ENCODE peak calls at places on chromosomes 4 and X, in four cellular contexts. Z is kidney, N is MM.1S, V is gastrocnemius medialis. W is an unnamed sample.
A peak's percentile ranks its signal among the peaks of the same experiment; 100 is the strongest.

GRCh38 chr4:132266374-132266773 is 882.7 kb upstream of the PCDH10 start:
- DNase-seq in N (peak; percentile 93), V (no peak), Z (no peak), W (no peak)

GRCh38 chrX:65871671-65872311 is 168.1 kb downstream of the VSIG4 start:
- DNase-seq in V (no peak), Z (no peak), N (peak; percentile 19), W (peak; percentile 13)

GRCh38 chrX:129600981-129601424 is 53.8 kb downstream of the APLN start:
- DNase-seq in Z (no peak), V (no peak), N (peak; percentile 35), W (no peak)

GRCh38 chr4:101818362-101818761 is 27.8 kb downstream of the BANK1 start:
- DNase-seq in N (no peak), V (no peak), Z (no peak), W (no peak)

GRCh38 chr4:88919056-88919455 is 137.9 kb downstream of the FAM13A start:
- DNase-seq in Z (no peak), V (no peak), N (no peak), W (no peak)

GRCh38 chrX:155880586-155881157 is 473 bp upstream of the VAMP7 start:
- DNase-seq in N (no peak), V (no peak), Z (no peak), W (no peak)

GRCh38 chrX:72604705-72605104 is 32.1 kb upstream of the HDAC8 start:
- DNase-seq in Z (no peak), V (no peak), N (no peak), W (no peak)

GRCh38 chrX:151346931-151347543 is 50.0 kb upstream of the VMA21 start:
- DNase-seq in V (no peak), Z (no peak), N (no peak), W (no peak)

GRCh38 chrX:41014776-41015175 is 70.5 kb upstream of the USP9X start:
- DNase-seq in V (no peak), Z (no peak), N (no peak), W (peak; percentile 5)

GRCh38 chr4:56764775-56765174 is 56.7 kb downstream of the SPINK2 start:
- DNase-seq in N (no peak), Z (no peak), V (no peak), W (no peak)

GRCh38 chr4:71147261-71147660 is 153.8 kb downstream of the DCK start:
- DNase-seq in V (no peak), Z (no peak), N (no peak), W (no peak)

GRCh38 chrX:8711401-8711800 is 20.5 kb downstream of the ANOS1 start:
- DNase-seq in V (no peak), Z (no peak), N (peak; percentile 19), W (no peak)

GRCh38 chrX:119899125-119899524 is 3.4 kb downstream of the AKAP14 start:
- DNase-seq in N (no peak), V (no peak), Z (no peak), W (no peak)

GRCh38 chr4:128924951-128925350 is 115.5 kb downstream of the JADE1 start:
- DNase-seq in V (no peak), Z (no peak), N (no peak), W (no peak)

GRCh38 chr4:76550966-76551780 is 116.1 kb downstream of the SHROOM3 start:
- DNase-seq in N (no peak), Z (no peak), V (no peak), W (no peak)

GRCh38 chr4:28177641-28178040 is 1317.0 kb downstream of the STIM2 start:
- DNase-seq in Z (no peak), V (no peak), N (no peak), W (no peak)

GRCh38 chr4:37422102-37422501 is 177.6 kb downstream of the NWD2 start:
- DNase-seq in N (no peak), V (no peak), Z (no peak), W (no peak)

GRCh38 chrX:119529355-119530276 is 35.6 kb downstream of the STEEP1 start:
- DNase-seq in N (peak; percentile 53), V (no peak), Z (no peak), W (no peak)

GRCh38 chr4:5389756-5390155 is 318.6 kb downstream of the EVC2 start:
- DNase-seq in Z (no peak), N (no peak), V (no peak), W (no peak)

GRCh38 chrX:16113978-16114554 is 9.3 kb upstream of the GRPR start:
- DNase-seq in Z (no peak), N (no peak), V (no peak), W (no peak)

GRCh38 chrX:120653000-120653399 is 23.1 kb upstream of the C1GALT1C1 start:
- DNase-seq in Z (no peak), V (no peak), N (no peak), W (no peak)

GRCh38 chrX:15564981-15565579 is 35.7 kb downstream of the ACE2 start:
- DNase-seq in Z (peak; percentile 57), V (peak; percentile 24), N (peak; percentile 21), W (no peak)

GRCh38 chr4:153962311-153963039 is 173.6 kb upstream of the SFRP2 start:
- DNase-seq in N (no peak), Z (no peak), V (no peak), W (no peak)

GRCh38 chr4:102143433-102143832 is 201.8 kb downstream of the SLC39A8 start:
- DNase-seq in N (no peak), V (no peak), Z (no peak), W (no peak)

GRCh38 chr4:149005191-149005590 is 563.0 kb upstream of the NR3C2 start:
- DNase-seq in V (no peak), N (no peak), Z (no peak), W (no peak)

GRCh38 chr4:15479089-15479912 is 9.6 kb downstream of the CC2D2A start:
- DNase-seq in V (no peak), Z (peak; percentile 68), N (peak; percentile 23), W (no peak)

GRCh38 chrX:31199770-31200114 is 127.9 kb upstream of the FTHL17 start:
- DNase-seq in Z (no peak), N (no peak), V (no peak), W (no peak)

GRCh38 chrX:147894332-147894870 is 17.3 kb upstream of the FMR1 start:
- DNase-seq in V (no peak), N (no peak), Z (no peak), W (no peak)

GRCh38 chr4:90456891-90457290 is 329.7 kb downstream of the CCSER1 start:
- DNase-seq in Z (no peak), N (no peak), V (no peak), W (no peak)

GRCh38 chrX:93585661-93586060 is 87.7 kb downstream of the NAP1L3 start:
- DNase-seq in Z (no peak), N (no peak), V (no peak), W (no peak)

GRCh38 chr4:42411803-42412202 is 14.5 kb downstream of the SHISA3 start:
- DNase-seq in V (no peak), N (no peak), Z (no peak), W (no peak)

GRCh38 chrX:129641941-129642340 is 12.8 kb downstream of the APLN start:
- DNase-seq in V (no peak), N (no peak), Z (no peak), W (no peak)

GRCh38 chr4:141810702-141811365 is 174.5 kb downstream of the IL15 start:
- DNase-seq in V (no peak), N (no peak), Z (no peak), W (no peak)

GRCh38 chrX:119292445-119292844 is 56.4 kb downstream of the PGRMC1 start:
- DNase-seq in N (no peak), Z (no peak), V (no peak), W (no peak)

GRCh38 chr4:80024335-80024734 is 48.7 kb downstream of the ANTXR2 start:
- DNase-seq in V (no peak), N (no peak), Z (no peak), W (no peak)

GRCh38 chr4:576991-577498 is 950 bp upstream of the TMEM271 start:
- DNase-seq in Z (no peak), N (no peak), V (no peak), W (no peak)
- H3K4me3 ChIP-seq in Z (no peak overlapping the region), N (no peak overlapping the region), V (no peak overlapping the region), W (no peak overlapping the region)

DNA sequence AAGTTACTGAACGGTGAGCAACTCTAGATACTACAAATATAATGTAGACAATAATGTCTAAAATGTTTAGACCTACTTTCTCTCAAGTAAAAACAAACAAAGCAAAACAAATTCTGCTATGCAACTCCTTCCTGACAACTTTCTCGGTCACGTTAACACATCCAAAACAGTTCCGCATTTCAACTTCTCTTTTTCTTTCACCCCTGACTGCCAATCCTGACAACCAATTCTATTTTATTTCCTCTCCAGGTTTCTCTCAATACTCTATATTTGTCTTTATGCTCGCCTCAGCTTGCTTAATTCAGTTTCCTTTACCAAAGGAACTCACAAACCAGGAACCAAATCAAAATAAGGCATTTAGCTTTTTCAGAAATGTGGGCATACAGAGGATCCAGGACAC is 513.0 kb downstream of the FSTL5 start:
- DNase-seq in N (no peak), Z (no peak), V (no peak), W (no peak)
- H3K27ac ChIP-seq in N (no peak overlapping the region), Z (no peak overlapping the region), V (no peak overlapping the region), W (no peak overlapping the region)

GRCh38 chr4:53704329-53704728 is 113.0 kb upstream of the LNX1 start:
- DNase-seq in N (no peak), Z (no peak), V (no peak), W (no peak)

GRCh38 chr4:53706422-53707032 is 115.2 kb upstream of the LNX1 start:
- DNase-seq in V (no peak), N (peak; percentile 66), Z (no peak), W (no peak)

GRCh38 chr4:53705972-53706371 is 114.7 kb upstream of the LNX1 start:
- DNase-seq in N (no peak), V (no peak), Z (no peak), W (no peak)

GRCh38 chr4:53703267-53703655 is 112.0 kb upstream of the LNX1 start:
- DNase-seq in N (no peak), Z (no peak), V (no peak), W (no peak)

DNA sequence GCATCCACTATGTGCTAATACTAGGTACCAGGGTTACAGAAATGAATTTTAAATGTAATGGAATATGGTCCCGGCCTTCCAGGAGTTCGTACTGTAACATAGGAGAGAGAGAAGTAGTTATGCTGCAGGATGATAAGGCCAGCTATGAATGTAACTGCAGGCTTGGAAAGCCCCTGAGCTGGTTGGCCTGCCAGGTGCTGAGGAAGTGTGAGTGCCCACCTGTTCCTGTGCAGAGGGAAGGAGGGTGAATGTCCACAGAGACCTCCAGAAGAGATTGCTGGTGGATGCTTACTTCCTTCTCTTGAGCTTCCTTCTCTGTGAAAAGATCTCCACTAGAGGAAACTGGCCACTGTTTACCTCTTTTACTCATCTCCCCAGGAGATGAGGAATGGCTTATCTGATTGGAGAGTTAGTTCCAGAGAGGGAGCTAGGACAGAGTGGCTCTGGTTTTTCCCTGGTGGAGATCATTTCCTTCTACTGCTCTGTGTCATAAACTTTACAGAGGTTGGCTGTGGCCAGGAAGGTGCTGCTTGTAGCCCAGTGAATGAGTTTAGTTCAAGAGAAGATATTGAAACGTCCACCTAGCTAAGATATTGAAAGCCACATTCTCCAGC is 114.0 kb upstream of the LNX1 start:
- DNase-seq in Z (no peak), V (no peak), N (peak; percentile 35), W (no peak)
- H3K4me1 ChIP-seq in Z (peaks cover 18% of the 10 kb centered on the region), V (peaks cover 12% of the 10 kb centered on the region), N (peaks cover 37% of the 10 kb centered on the region), W (no peaks in the 10 kb centered on the region)

DNA sequence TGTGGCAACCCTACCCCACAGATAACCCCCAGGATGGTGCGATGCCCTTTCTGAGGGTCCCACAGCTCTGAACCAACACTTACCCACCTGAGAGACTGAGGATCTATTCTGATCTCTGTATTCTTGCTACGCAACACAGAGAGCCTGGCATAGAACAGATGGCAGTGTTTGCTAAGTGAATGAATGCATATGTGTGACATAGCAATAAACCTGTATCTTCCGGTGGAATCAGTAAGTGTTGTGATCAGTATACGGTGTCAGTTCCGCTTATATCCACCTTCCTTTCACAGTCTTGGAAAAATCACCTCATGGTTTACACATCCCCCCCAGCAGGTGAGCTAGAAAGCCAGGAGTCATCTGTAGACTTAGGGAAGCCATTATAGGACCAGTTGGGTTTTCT is 5.9 kb upstream of the HSD17B10 start:
- DNase-seq in V (no peak), Z (no peak), N (no peak), W (no peak)
- H3K4me3 ChIP-seq in V (peak overlapping the region; percentile 54), Z (no peak overlapping the region), N (no peak overlapping the region), W (no peak overlapping the region)

W was measured in CD4-positive, CD25-positive, alpha-beta regulatory T cell.